ENCODE peak calls at places on chromosomes 12 and 14, in six cellular contexts. One of them, this sample, is unnamed.

GRCh38 chr14:50705026-50705593 is 37.0 kb upstream of the SAV1 start:
- DNase-seq in neuronal stem cell: no peak
- DNase-seq in trophoblast cell: no peak
- DNase-seq in H1: no peak
- DNase-seq in mesenchymal stem cell: no peak
- DNase-seq in IMR-90: no peak
- DNase-seq in this sample: no peak

GRCh38 chr12:15526033-15526432 is 203.7 kb downstream of the PTPRO start:
- DNase-seq in neuronal stem cell: no peak
- DNase-seq in H1: no peak
- DNase-seq in mesenchymal stem cell: no peak
- DNase-seq in trophoblast cell: no peak
- DNase-seq in IMR-90: no peak
- DNase-seq in this sample: no peak

GRCh38 chr14:74942608-74943007 is 12.8 kb downstream of the PGF start:
- DNase-seq in mesenchymal stem cell: no peak
- DNase-seq in H1: no peak
- DNase-seq in neuronal stem cell: no peak
- DNase-seq in trophoblast cell: no peak
- DNase-seq in IMR-90: no peak
- DNase-seq in this sample: no peak

GRCh38 chr14:90381999-90382451 is 14.8 kb upstream of the CALM1 start:
- DNase-seq in neuronal stem cell: no peak
- DNase-seq in trophoblast cell: no peak
- DNase-seq in H1: peak
- DNase-seq in IMR-90: no peak
- DNase-seq in mesenchymal stem cell: no peak
- DNase-seq in this sample: peak

GRCh38 chr14:79502751-79503148 is 708.6 kb downstream of the DIO2 start:
- DNase-seq in IMR-90: peak
- DNase-seq in mesenchymal stem cell: no peak
- DNase-seq in H1: no peak
- DNase-seq in neuronal stem cell: no peak
- DNase-seq in trophoblast cell: no peak
- DNase-seq in this sample: no peak

GRCh38 chr14:99681101-99681831 is 2.8 kb upstream of the CYP46A1 start:
- DNase-seq in trophoblast cell: no peak
- DNase-seq in H1: peak
- DNase-seq in IMR-90: no peak
- DNase-seq in mesenchymal stem cell: no peak
- DNase-seq in neuronal stem cell: no peak
- DNase-seq in this sample: peak

GRCh38 chr12:16573652-16574077 is 32.3 kb downstream of the LMO3 start:
- DNase-seq in mesenchymal stem cell: peak
- DNase-seq in trophoblast cell: peak
- DNase-seq in IMR-90: peak
- DNase-seq in neuronal stem cell: peak
- DNase-seq in H1: no peak
- DNase-seq in this sample: peak

GRCh38 chr14:68549057-68549421 is 243.8 kb downstream of the ZFP36L1 start:
- DNase-seq in neuronal stem cell: no peak
- DNase-seq in trophoblast cell: peak
- DNase-seq in H1: peak
- DNase-seq in IMR-90: peak
- DNase-seq in mesenchymal stem cell: peak
- DNase-seq in this sample: no peak

GRCh38 chr12:6336079-6336858 is 5.6 kb downstream of the TNFRSF1A start:
- DNase-seq in trophoblast cell: peak
- DNase-seq in mesenchymal stem cell: peak
- DNase-seq in neuronal stem cell: peak
- DNase-seq in IMR-90: peak
- DNase-seq in H1: peak
- DNase-seq in this sample: peak
- H2BK120ac ChIP-seq in trophoblast cell: peak
- H2BK120ac ChIP-seq in mesenchymal stem cell: peak
- H2BK120ac ChIP-seq in neuronal stem cell: no peak
- H2BK120ac ChIP-seq in IMR-90: peak
- H2BK120ac ChIP-seq in H1: peak
- H2BK120ac ChIP-seq in this sample: no peak

GRCh38 chr12:53207042-53207441 is at the start of gene ITGB7:
- DNase-seq in IMR-90: no peak
- DNase-seq in neuronal stem cell: no peak
- DNase-seq in H1: no peak
- DNase-seq in mesenchymal stem cell: no peak
- DNase-seq in trophoblast cell: no peak
- DNase-seq in this sample: no peak

GRCh38 chr12:53205747-53206146 is 1.3 kb downstream of the ITGB7 start:
- DNase-seq in neuronal stem cell: no peak
- DNase-seq in H1: no peak
- DNase-seq in IMR-90: peak
- DNase-seq in trophoblast cell: peak
- DNase-seq in mesenchymal stem cell: peak
- DNase-seq in this sample: peak

GRCh38 chr12:53201170-53201541 is 5.9 kb downstream of the ITGB7 start:
- DNase-seq in H1: no peak
- DNase-seq in IMR-90: peak
- DNase-seq in neuronal stem cell: no peak
- DNase-seq in mesenchymal stem cell: peak
- DNase-seq in trophoblast cell: no peak
- DNase-seq in this sample: no peak

GRCh38 chr12:53201639-53202038 is 5.4 kb downstream of the ITGB7 start:
- DNase-seq in mesenchymal stem cell: no peak
- DNase-seq in trophoblast cell: no peak
- DNase-seq in neuronal stem cell: no peak
- DNase-seq in H1: no peak
- DNase-seq in IMR-90: no peak
- DNase-seq in this sample: no peak

DNA sequence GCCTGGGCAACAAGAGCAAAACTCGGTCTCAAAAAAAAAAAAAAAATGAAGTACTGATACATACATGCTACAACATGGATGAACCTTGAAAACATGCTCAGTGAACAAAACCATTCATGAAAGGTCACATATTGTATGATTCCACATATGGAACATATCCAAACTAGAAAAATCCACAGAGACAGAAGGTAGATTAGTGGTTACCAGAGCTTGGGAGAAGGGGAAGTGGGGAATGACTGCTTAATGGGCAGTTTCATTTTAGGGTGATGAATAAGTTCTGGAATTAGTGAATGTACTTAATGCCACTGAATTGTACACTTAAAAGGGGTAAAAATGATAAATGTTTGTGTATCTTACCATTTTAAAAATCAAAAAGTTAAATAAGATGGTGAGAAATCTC is 2.7 kb downstream of the ITGB7 start:
- DNase-seq in neuronal stem cell: no peak
- DNase-seq in mesenchymal stem cell: no peak
- DNase-seq in IMR-90: no peak
- DNase-seq in H1: no peak
- DNase-seq in trophoblast cell: no peak
- DNase-seq in this sample: no peak
- H3K14ac ChIP-seq in neuronal stem cell: no peak
- H3K14ac ChIP-seq in mesenchymal stem cell: no peak
- H3K14ac ChIP-seq in IMR-90: no peak
- H3K14ac ChIP-seq in H1: no peak
- H3K14ac ChIP-seq in trophoblast cell: no peak
- H3K14ac ChIP-seq in this sample: no peak

DNA sequence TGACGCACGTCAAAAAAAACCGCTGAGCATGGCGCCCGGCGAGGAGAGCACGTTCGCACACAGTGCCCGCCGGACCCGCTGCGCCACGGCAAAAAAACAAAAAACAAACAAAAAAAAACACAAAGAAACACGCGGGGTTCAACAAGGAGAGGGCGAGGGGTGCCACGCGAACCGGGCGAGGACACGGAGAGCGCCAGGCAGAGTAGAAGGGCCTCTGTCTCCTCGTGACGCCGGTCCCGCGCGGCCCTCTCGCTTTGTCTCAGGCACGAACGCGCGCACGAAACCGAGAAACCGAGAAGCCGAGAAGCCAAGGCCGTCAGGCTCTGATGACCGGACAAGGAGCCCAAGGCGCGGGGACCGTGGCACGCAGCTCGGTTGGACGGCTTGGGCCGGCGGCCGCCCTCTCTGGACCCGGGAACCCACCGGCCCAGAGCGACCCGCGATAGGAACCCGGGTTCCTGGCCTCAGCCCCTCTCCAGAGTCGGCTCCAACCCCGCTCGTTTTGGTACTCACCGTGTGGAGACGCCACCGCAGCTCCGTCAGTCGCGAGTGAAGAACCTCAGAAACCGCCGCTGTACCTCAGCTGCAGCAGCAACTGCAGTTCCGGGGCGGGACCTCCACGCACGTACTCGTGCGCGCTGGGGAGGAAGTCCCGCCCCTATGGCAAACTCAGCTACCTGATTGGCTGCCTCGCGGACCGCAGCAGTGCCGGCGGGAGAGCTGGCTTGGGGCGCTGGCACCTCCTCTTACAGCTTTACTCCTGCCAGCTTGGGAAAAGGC is at the start of the genes DDX24 and IFI27L1:
- DNase-seq in IMR-90: peak
- DNase-seq in trophoblast cell: peak
- DNase-seq in neuronal stem cell: peak
- DNase-seq in mesenchymal stem cell: peak
- DNase-seq in H1: peak
- DNase-seq in this sample: peak
- H3K23ac ChIP-seq in IMR-90: peak
- H3K23ac ChIP-seq in trophoblast cell: no peak
- H3K23ac ChIP-seq in neuronal stem cell: peak
- H3K23ac ChIP-seq in mesenchymal stem cell: peak
- H3K23ac ChIP-seq in H1: no peak
- H3K23ac ChIP-seq in this sample: no peak

GRCh38 chr14:104121142-104121541 is 17.2 kb upstream of the KIF26A start:
- DNase-seq in IMR-90: no peak
- DNase-seq in trophoblast cell: no peak
- DNase-seq in neuronal stem cell: no peak
- DNase-seq in H1: no peak
- DNase-seq in mesenchymal stem cell: no peak
- DNase-seq in this sample: no peak
- H2BK120ac ChIP-seq in IMR-90: no peak
- H2BK120ac ChIP-seq in trophoblast cell: no peak
- H2BK120ac ChIP-seq in neuronal stem cell: no peak
- H2BK120ac ChIP-seq in H1: no peak
- H2BK120ac ChIP-seq in mesenchymal stem cell: no peak
- H2BK120ac ChIP-seq in this sample: no peak

GRCh38 chr12:109010259-109010658 is 10.6 kb downstream of the SVOP start:
- DNase-seq in neuronal stem cell: no peak
- DNase-seq in mesenchymal stem cell: no peak
- DNase-seq in IMR-90: no peak
- DNase-seq in H1: no peak
- DNase-seq in trophoblast cell: no peak
- DNase-seq in this sample: no peak
- H3K14ac ChIP-seq in neuronal stem cell: no peak
- H3K14ac ChIP-seq in mesenchymal stem cell: no peak
- H3K14ac ChIP-seq in IMR-90: no peak
- H3K14ac ChIP-seq in H1: no peak
- H3K14ac ChIP-seq in trophoblast cell: no peak
- H3K14ac ChIP-seq in this sample: no peak

DNA sequence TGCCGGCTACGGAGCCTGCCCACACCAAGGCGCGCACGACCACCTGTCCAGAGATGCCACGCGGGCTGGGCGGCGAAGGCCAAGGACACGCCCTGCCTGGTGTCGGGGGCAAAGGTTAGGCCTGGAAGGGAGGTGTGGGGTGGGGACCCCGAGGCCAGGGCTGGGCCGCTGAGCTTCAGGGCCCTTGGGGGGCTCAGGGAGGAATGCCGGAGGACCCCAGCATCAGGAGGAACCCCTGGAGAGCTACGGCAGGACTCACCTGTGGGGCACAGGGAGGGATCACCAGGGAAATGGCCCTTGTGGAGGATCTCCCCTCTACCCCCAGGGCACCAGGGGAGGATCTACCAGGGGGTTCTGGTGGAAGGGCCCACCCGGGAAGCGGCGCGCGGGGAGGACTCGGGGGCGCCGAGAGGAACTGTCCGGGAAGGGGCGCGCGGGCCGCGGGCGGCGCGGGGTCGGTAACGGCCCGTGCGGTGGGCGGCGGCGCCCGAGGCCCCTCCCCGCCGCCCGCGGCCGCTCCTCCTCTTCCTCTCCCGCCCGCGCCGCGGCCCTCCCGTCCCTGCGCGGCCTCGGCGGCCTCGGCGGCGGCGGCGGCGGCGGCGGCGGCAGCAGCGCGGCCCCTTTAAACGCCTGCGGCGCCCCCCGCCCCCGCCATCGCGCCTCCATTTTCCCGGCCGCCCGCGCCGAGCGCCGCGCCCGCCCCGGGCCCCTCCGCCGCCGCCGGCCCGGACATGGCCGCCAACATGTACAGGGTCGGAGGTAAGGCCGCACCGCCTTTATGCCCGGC is at the start of gene MTA1:
- DNase-seq in H1: no peak
- DNase-seq in trophoblast cell: peak
- DNase-seq in neuronal stem cell: peak
- DNase-seq in IMR-90: peak
- DNase-seq in mesenchymal stem cell: peak
- DNase-seq in this sample: no peak
- H3K23ac ChIP-seq in H1: no peak
- H3K23ac ChIP-seq in trophoblast cell: no peak
- H3K23ac ChIP-seq in neuronal stem cell: peak
- H3K23ac ChIP-seq in IMR-90: peak
- H3K23ac ChIP-seq in mesenchymal stem cell: peak
- H3K23ac ChIP-seq in this sample: no peak

GRCh38 chr12:57031228-57031670 is 14.9 kb upstream of the TAC3 start:
- DNase-seq in neuronal stem cell: no peak
- DNase-seq in H1: no peak
- DNase-seq in mesenchymal stem cell: no peak
- DNase-seq in trophoblast cell: no peak
- DNase-seq in IMR-90: no peak
- DNase-seq in this sample: no peak
- H2BK120ac ChIP-seq in neuronal stem cell: no peak
- H2BK120ac ChIP-seq in H1: no peak
- H2BK120ac ChIP-seq in mesenchymal stem cell: no peak
- H2BK120ac ChIP-seq in trophoblast cell: no peak
- H2BK120ac ChIP-seq in IMR-90: no peak
- H2BK120ac ChIP-seq in this sample: no peak

GRCh38 chr14:65290830-65291229 is 121.7 kb upstream of the FUT8 start:
- DNase-seq in mesenchymal stem cell: peak
- DNase-seq in IMR-90: peak
- DNase-seq in trophoblast cell: no peak
- DNase-seq in H1: no peak
- DNase-seq in neuronal stem cell: no peak
- DNase-seq in this sample: no peak
- H3K14ac ChIP-seq in mesenchymal stem cell: no peak
- H3K14ac ChIP-seq in IMR-90: no peak
- H3K14ac ChIP-seq in trophoblast cell: no peak
- H3K14ac ChIP-seq in H1: no peak
- H3K14ac ChIP-seq in neuronal stem cell: no peak
- H3K14ac ChIP-seq in this sample: no peak

This sample was measured in H9.